ENCODE peak calls at places on chromosomes 16 and 17, in eight cellular contexts. U is adrenal gland, V is ovary, T is A549, S is lower leg skin, E is uterus, Y is heart left ventricle, L is HCT116. A is an unnamed sample.

GRCh38 chr16:20801278-20801677 is 5.0 kb downstream of the ERI2 start:
- DNase-seq in U (no peak), V (no peak), T (no peak), S (no peak), E (no peak), Y (no peak), L (no peak), A (no peak)

GRCh38 chr17:17156107-17156506 is 50.0 kb downstream of the PLD6 start:
- DNase-seq in U (no peak), V (no peak), T (no peak), S (peak; percentile 34), E (no peak), Y (no peak), L (no peak), A (peak; percentile 86)

GRCh38 chr16:59593256-59593655 is 859.1 kb upstream of the GOT2 start:
- DNase-seq in U (no peak), V (no peak), T (no peak), S (no peak), E (no peak), Y (no peak), L (no peak), A (peak; percentile 86)

GRCh38 chr17:41784207-41784744 is 2.2 kb downstream of the JUP start:
- DNase-seq in U (no peak), V (no peak), T (peak; percentile 92), S (no peak), E (peak; percentile 76), Y (peak; percentile 80), L (peak; percentile 69), A (peak; percentile 71)

GRCh38 chr17:64236827-64237403 is 26.1 kb downstream of the TEX2 start:
- DNase-seq in U (no peak), V (no peak), T (peak; percentile 15), S (no peak), E (no peak), Y (no peak), L (peak; percentile 12), A (no peak)

GRCh38 chr17:76427457-76428231 is 25.3 kb downstream of the UBE2O start:
- DNase-seq in U (no peak), V (no peak), T (no peak), S (no peak), E (no peak), Y (peak; percentile 48), L (no peak), A (peak; percentile 73)

GRCh38 chr17:13140750-13141149 is 122.9 kb upstream of the ELAC2 start:
- DNase-seq in U (no peak), V (no peak), T (no peak), S (no peak), E (no peak), Y (no peak), L (no peak), A (peak; percentile 24)

GRCh38 chr17:2830678-2831077 is 34.4 kb downstream of the RAP1GAP2 start:
- DNase-seq in U (no peak), V (no peak), T (no peak), S (no peak), E (no peak), Y (no peak), L (no peak), A (no peak)

GRCh38 chr16:31138621-31139578 is 3.4 kb upstream of the PRSS8 start:
- DNase-seq in U (peak; percentile 94), V (no peak), T (peak; percentile 64), S (no peak), E (peak; percentile 53), Y (peak; percentile 61), L (peak; percentile 84), A (peak; percentile 70)

GRCh38 chr16:58465817-58466216 is 34.1 kb upstream of the NDRG4 start:
- DNase-seq in U (no peak), V (no peak), T (no peak), S (no peak), E (no peak), Y (peak; percentile 55), L (no peak), A (no peak)

GRCh38 chr16:58464047-58464915 is 35.7 kb upstream of the NDRG4 start:
- DNase-seq in U (peak; percentile 66), V (no peak), T (no peak), S (no peak), E (peak; percentile 40), Y (peak; percentile 67), L (no peak), A (no peak)

GRCh38 chr16:58467915-58468314 is 32.0 kb upstream of the NDRG4 start:
- DNase-seq in U (no peak), V (no peak), T (no peak), S (no peak), E (no peak), Y (no peak), L (no peak), A (no peak)

GRCh38 chr16:58464916-58465731 is 34.8 kb upstream of the NDRG4 start:
- DNase-seq in U (peak; percentile 73), V (no peak), T (peak; percentile 51), S (no peak), E (peak; percentile 47), Y (peak; percentile 55), L (no peak), A (no peak)

GRCh38 chr16:58466396-58466795 is 33.5 kb upstream of the NDRG4 start:
- DNase-seq in U (no peak), V (no peak), T (no peak), S (no peak), E (no peak), Y (no peak), L (no peak), A (no peak)
- TF ChIP-seq POLR2A in U (no peak), V (no peak), T (no peak), S (no peak), E (no peak), Y (no peak), L (no peak), A (no peak)

GRCh38 chr16:58367252-58367651 is 25.0 kb upstream of the GINS3 start:
- DNase-seq in U (no peak), V (no peak), T (no peak), S (no peak), E (no peak), Y (no peak), L (no peak), A (no peak)

GRCh38 chr16:58366247-58367031 is 25.8 kb upstream of the GINS3 start:
- DNase-seq in U (no peak), V (no peak), T (peak; percentile 40), S (no peak), E (no peak), Y (no peak), L (no peak), A (peak; percentile 65)

GRCh38 chr16:58363746-58364393 is 28.4 kb upstream of the GINS3 start:
- DNase-seq in U (no peak), V (no peak), T (no peak), S (no peak), E (no peak), Y (no peak), L (no peak), A (no peak)

GRCh38 chr16:58360041-58360634 is 32.1 kb upstream of the GINS3 start:
- DNase-seq in U (no peak), V (no peak), T (no peak), S (no peak), E (no peak), Y (no peak), L (no peak), A (no peak)

DNA sequence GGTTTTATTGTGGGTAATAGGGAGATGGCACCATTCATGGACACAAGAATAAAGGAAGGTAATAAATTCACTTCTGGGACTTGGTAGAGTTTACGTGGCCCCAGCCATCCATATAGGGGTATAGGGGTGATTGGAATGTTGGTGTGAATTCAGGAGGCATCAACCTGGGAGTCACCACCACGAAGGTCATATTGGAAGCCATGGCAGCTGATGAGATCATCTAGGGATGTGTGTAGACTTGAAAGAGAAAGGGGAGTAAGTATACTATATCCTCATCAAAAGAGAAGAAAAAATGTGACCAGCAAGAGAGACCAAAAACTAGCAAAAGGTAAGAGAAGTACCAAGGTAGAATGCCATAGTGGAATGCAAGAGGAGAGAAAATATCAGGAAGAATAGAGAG is 26.6 kb upstream of the GINS3 start:
- DNase-seq in U (no peak), V (no peak), T (no peak), S (no peak), E (no peak), Y (no peak), L (no peak), A (no peak)
- TF ChIP-seq POLR2A in U (no peak), V (no peak), T (no peak), S (no peak), E (no peak), Y (no peak), L (no peak), A (no peak)

GRCh38 chr16:84647830-84648594 is at the start of gene KLHL36:
- DNase-seq in U (peak; percentile 52), V (peak; percentile 62), T (peak; percentile 46), S (peak; percentile 38), E (peak; percentile 40), Y (peak; percentile 72), L (no peak), A (no peak)
- TF ChIP-seq POLR2A in U (peak; percentile 24), V (no peak), T (no peak), S (no peak), E (no peak), Y (peak; percentile 28), L (no peak), A (peak; percentile 30)

GRCh38 chr17:82020874-82021727 is 1.6 kb downstream of the CENPX start:
- DNase-seq in U (peak; percentile 84), V (peak; percentile 58), T (peak; percentile 90), S (no peak), E (peak; percentile 72), Y (peak; percentile 85), L (peak; percentile 68), A (peak; percentile 75)

GRCh38 chr17:82019208-82019727 is 3.4 kb downstream of the CENPX start:
- DNase-seq in U (no peak), V (no peak), T (no peak), S (no peak), E (no peak), Y (no peak), L (no peak), A (no peak)

GRCh38 chr17:82021728-82022309 is 859 bp downstream of the CENPX start:
- DNase-seq in U (no peak), V (no peak), T (no peak), S (no peak), E (no peak), Y (no peak), L (no peak), A (no peak)

GRCh38 chr17:82018152-82019041 is 4.3 kb downstream of the CENPX start:
- DNase-seq in U (no peak), V (no peak), T (no peak), S (no peak), E (no peak), Y (no peak), L (no peak), A (no peak)

DNA sequence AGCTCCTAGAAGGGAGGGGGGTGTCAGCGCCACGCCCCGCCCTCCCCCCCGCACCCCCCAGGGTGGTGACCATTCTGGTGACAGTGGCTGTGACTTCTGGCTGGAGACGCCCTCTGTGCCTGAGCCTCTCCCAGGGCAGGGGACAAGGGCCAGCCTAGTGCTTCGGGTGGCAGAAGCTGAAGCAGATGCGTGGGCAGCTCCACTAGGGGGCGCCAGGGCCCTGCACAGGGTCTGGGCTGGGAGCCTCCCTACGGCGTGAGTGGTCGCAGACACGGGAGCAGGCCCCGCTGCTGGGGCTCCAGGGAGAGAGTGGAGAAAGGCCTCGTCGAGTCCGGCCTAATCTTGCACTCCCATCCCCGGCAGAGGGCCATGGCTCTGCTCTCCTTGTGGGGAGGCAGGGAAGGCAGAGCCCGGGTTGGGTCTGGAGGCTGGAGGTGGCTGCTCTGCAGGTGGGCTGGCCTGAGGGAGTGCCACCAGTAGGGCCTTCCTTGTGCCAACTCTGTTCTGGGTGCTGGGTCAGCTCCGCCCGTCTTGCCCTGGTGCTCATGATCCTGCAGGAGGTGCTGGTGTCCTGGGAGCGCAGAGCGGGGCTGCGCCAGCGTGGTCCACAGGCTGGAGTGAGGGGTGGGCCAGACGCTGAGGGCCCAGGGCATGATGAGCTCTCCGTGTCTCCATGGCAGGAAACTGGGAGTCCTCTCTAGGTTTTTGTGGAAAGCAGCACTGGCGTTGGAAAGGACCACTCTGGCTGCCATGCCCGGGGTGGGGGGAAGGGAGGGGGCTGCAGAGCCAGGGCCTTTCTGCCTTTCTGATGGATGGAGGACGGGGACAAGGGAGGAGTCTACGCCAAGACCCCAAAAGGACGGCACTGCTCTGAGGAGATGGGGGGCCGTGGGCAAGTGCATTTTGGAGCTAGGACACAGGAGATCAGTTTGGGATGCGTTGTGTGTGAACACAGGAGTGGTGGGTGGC is 2.5 kb downstream of the CENPX start:
- DNase-seq in U (peak; percentile 47), V (no peak), T (peak; percentile 72), S (no peak), E (no peak), Y (peak; percentile 67), L (peak; percentile 56), A (peak; percentile 21)
- TF ChIP-seq POLR2A in U (no peak), V (no peak), T (no peak), S (no peak), E (no peak), Y (no peak), L (no peak), A (no peak)